ENCODE peak calls at places on chromosome 17, in ten cellular contexts. One of them, this sample, is unnamed.

GRCh38 chr17:50699410-50699809 is 8.3 kb downstream of the ANKRD40 start:
- DNase-seq in HTR-8/SVneo: no peak
- DNase-seq in body of pancreas: no peak
- DNase-seq in NCI-H1092: no peak
- DNase-seq in activated CD8-positive, alpha-beta memory T cell treated with anti-CD3 and anti-CD28 coated beads for 48 hours: no peak
- DNase-seq in NCI-H345: no peak
- DNase-seq in progenitor cell of endocrine pancreas: no peak
- DNase-seq in ascending aorta: no peak
- DNase-seq in iris pigment epithelial cell: no peak
- DNase-seq in GM04504: no peak
- DNase-seq in this sample: no peak

GRCh38 chr17:28949185-28950016 is 1.9 kb downstream of the PHF12 start:
- DNase-seq in HTR-8/SVneo: no peak
- DNase-seq in body of pancreas: peak
- DNase-seq in NCI-H1092: no peak
- DNase-seq in activated CD8-positive, alpha-beta memory T cell treated with anti-CD3 and anti-CD28 coated beads for 48 hours: peak
- DNase-seq in NCI-H345: peak
- DNase-seq in progenitor cell of endocrine pancreas: no peak
- DNase-seq in ascending aorta: no peak
- DNase-seq in iris pigment epithelial cell: peak
- DNase-seq in GM04504: no peak
- DNase-seq in this sample: peak

GRCh38 chr17:29042679-29043538 is at the start of gene PIPOX:
- DNase-seq in HTR-8/SVneo: peak
- DNase-seq in body of pancreas: peak
- DNase-seq in NCI-H1092: peak
- DNase-seq in activated CD8-positive, alpha-beta memory T cell treated with anti-CD3 and anti-CD28 coated beads for 48 hours: no peak
- DNase-seq in NCI-H345: peak
- DNase-seq in progenitor cell of endocrine pancreas: no peak
- DNase-seq in ascending aorta: no peak
- DNase-seq in iris pigment epithelial cell: peak
- DNase-seq in GM04504: no peak
- DNase-seq in this sample: peak

GRCh38 chr17:45160505-45161287 is 979 bp upstream of the HEXIM2 start:
- DNase-seq in HTR-8/SVneo: peak
- DNase-seq in body of pancreas: peak
- DNase-seq in NCI-H1092: peak
- DNase-seq in activated CD8-positive, alpha-beta memory T cell treated with anti-CD3 and anti-CD28 coated beads for 48 hours: peak
- DNase-seq in NCI-H345: peak
- DNase-seq in progenitor cell of endocrine pancreas: peak
- DNase-seq in ascending aorta: no peak
- DNase-seq in iris pigment epithelial cell: peak
- DNase-seq in GM04504: no peak
- DNase-seq in this sample: peak

GRCh38 chr17:15892679-15893332 is 52.1 kb upstream of the ADORA2B start:
- DNase-seq in HTR-8/SVneo: no peak
- DNase-seq in body of pancreas: peak
- DNase-seq in NCI-H1092: no peak
- DNase-seq in activated CD8-positive, alpha-beta memory T cell treated with anti-CD3 and anti-CD28 coated beads for 48 hours: no peak
- DNase-seq in NCI-H345: no peak
- DNase-seq in progenitor cell of endocrine pancreas: no peak
- DNase-seq in ascending aorta: no peak
- DNase-seq in iris pigment epithelial cell: no peak
- DNase-seq in GM04504: no peak
- DNase-seq in this sample: no peak

GRCh38 chr17:7886227-7887037 is 2.2 kb upstream of the CHD3 start:
- DNase-seq in HTR-8/SVneo: peak
- DNase-seq in body of pancreas: peak
- DNase-seq in NCI-H1092: peak
- DNase-seq in activated CD8-positive, alpha-beta memory T cell treated with anti-CD3 and anti-CD28 coated beads for 48 hours: no peak
- DNase-seq in NCI-H345: peak
- DNase-seq in progenitor cell of endocrine pancreas: no peak
- DNase-seq in ascending aorta: no peak
- DNase-seq in iris pigment epithelial cell: no peak
- DNase-seq in GM04504: no peak
- DNase-seq in this sample: no peak

GRCh38 chr17:72342582-72343527 is 222.0 kb downstream of the SOX9 start:
- DNase-seq in HTR-8/SVneo: no peak
- DNase-seq in body of pancreas: no peak
- DNase-seq in NCI-H1092: no peak
- DNase-seq in activated CD8-positive, alpha-beta memory T cell treated with anti-CD3 and anti-CD28 coated beads for 48 hours: no peak
- DNase-seq in NCI-H345: no peak
- DNase-seq in progenitor cell of endocrine pancreas: no peak
- DNase-seq in ascending aorta: no peak
- DNase-seq in iris pigment epithelial cell: peak
- DNase-seq in GM04504: no peak
- DNase-seq in this sample: peak

GRCh38 chr17:39352511-39352910 is 48.9 kb downstream of the FBXL20 start:
- DNase-seq in HTR-8/SVneo: no peak
- DNase-seq in body of pancreas: no peak
- DNase-seq in NCI-H1092: no peak
- DNase-seq in activated CD8-positive, alpha-beta memory T cell treated with anti-CD3 and anti-CD28 coated beads for 48 hours: no peak
- DNase-seq in NCI-H345: no peak
- DNase-seq in progenitor cell of endocrine pancreas: no peak
- DNase-seq in ascending aorta: no peak
- DNase-seq in iris pigment epithelial cell: peak
- DNase-seq in GM04504: no peak
- DNase-seq in this sample: no peak

GRCh38 chr17:5329784-5330557 is 47.9 kb downstream of the RABEP1 start:
- DNase-seq in HTR-8/SVneo: no peak
- DNase-seq in body of pancreas: no peak
- DNase-seq in NCI-H1092: no peak
- DNase-seq in activated CD8-positive, alpha-beta memory T cell treated with anti-CD3 and anti-CD28 coated beads for 48 hours: no peak
- DNase-seq in NCI-H345: no peak
- DNase-seq in progenitor cell of endocrine pancreas: no peak
- DNase-seq in ascending aorta: no peak
- DNase-seq in iris pigment epithelial cell: peak
- DNase-seq in GM04504: no peak
- DNase-seq in this sample: no peak

GRCh38 chr17:63171428-63172205 is 205.6 kb downstream of the TANC2 start:
- DNase-seq in HTR-8/SVneo: no peak
- DNase-seq in body of pancreas: no peak
- DNase-seq in NCI-H1092: no peak
- DNase-seq in activated CD8-positive, alpha-beta memory T cell treated with anti-CD3 and anti-CD28 coated beads for 48 hours: no peak
- DNase-seq in NCI-H345: no peak
- DNase-seq in progenitor cell of endocrine pancreas: no peak
- DNase-seq in ascending aorta: no peak
- DNase-seq in iris pigment epithelial cell: peak
- DNase-seq in GM04504: no peak
- DNase-seq in this sample: no peak

GRCh38 chr17:4492762-4493561 is 5.7 kb upstream of the SPNS2 start:
- DNase-seq in HTR-8/SVneo: peak
- DNase-seq in body of pancreas: peak
- DNase-seq in NCI-H1092: no peak
- DNase-seq in activated CD8-positive, alpha-beta memory T cell treated with anti-CD3 and anti-CD28 coated beads for 48 hours: no peak
- DNase-seq in NCI-H345: no peak
- DNase-seq in progenitor cell of endocrine pancreas: peak
- DNase-seq in ascending aorta: no peak
- DNase-seq in iris pigment epithelial cell: peak
- DNase-seq in GM04504: no peak
- DNase-seq in this sample: no peak

GRCh38 chr17:82187500-82187899 is 25.1 kb downstream of the CCDC57 start:
- DNase-seq in HTR-8/SVneo: no peak
- DNase-seq in body of pancreas: no peak
- DNase-seq in NCI-H1092: no peak
- DNase-seq in activated CD8-positive, alpha-beta memory T cell treated with anti-CD3 and anti-CD28 coated beads for 48 hours: no peak
- DNase-seq in NCI-H345: no peak
- DNase-seq in progenitor cell of endocrine pancreas: no peak
- DNase-seq in ascending aorta: no peak
- DNase-seq in iris pigment epithelial cell: no peak
- DNase-seq in GM04504: no peak
- DNase-seq in this sample: no peak

GRCh38 chr17:6701719-6702118 is 11.4 kb downstream of the SLC13A5 start:
- DNase-seq in HTR-8/SVneo: peak
- DNase-seq in body of pancreas: peak
- DNase-seq in NCI-H1092: no peak
- DNase-seq in activated CD8-positive, alpha-beta memory T cell treated with anti-CD3 and anti-CD28 coated beads for 48 hours: no peak
- DNase-seq in NCI-H345: no peak
- DNase-seq in progenitor cell of endocrine pancreas: peak
- DNase-seq in ascending aorta: no peak
- DNase-seq in iris pigment epithelial cell: peak
- DNase-seq in GM04504: no peak
- DNase-seq in this sample: no peak

GRCh38 chr17:78672880-78673371 is 95.7 kb upstream of the DNAH17 start:
- DNase-seq in HTR-8/SVneo: no peak
- DNase-seq in body of pancreas: no peak
- DNase-seq in NCI-H1092: no peak
- DNase-seq in activated CD8-positive, alpha-beta memory T cell treated with anti-CD3 and anti-CD28 coated beads for 48 hours: no peak
- DNase-seq in NCI-H345: no peak
- DNase-seq in progenitor cell of endocrine pancreas: no peak
- DNase-seq in ascending aorta: no peak
- DNase-seq in iris pigment epithelial cell: peak
- DNase-seq in GM04504: no peak
- DNase-seq in this sample: no peak

GRCh38 chr17:38559025-38559879 is 46.5 kb downstream of the SRCIN1 start:
- DNase-seq in HTR-8/SVneo: peak
- DNase-seq in body of pancreas: peak
- DNase-seq in NCI-H1092: peak
- DNase-seq in activated CD8-positive, alpha-beta memory T cell treated with anti-CD3 and anti-CD28 coated beads for 48 hours: peak
- DNase-seq in NCI-H345: peak
- DNase-seq in progenitor cell of endocrine pancreas: peak
- DNase-seq in ascending aorta: peak
- DNase-seq in iris pigment epithelial cell: peak
- DNase-seq in GM04504: no peak
- DNase-seq in this sample: no peak

GRCh38 chr17:50532452-50533024 is at the start of gene EPN3:
- DNase-seq in HTR-8/SVneo: no peak
- DNase-seq in body of pancreas: peak
- DNase-seq in NCI-H1092: no peak
- DNase-seq in activated CD8-positive, alpha-beta memory T cell treated with anti-CD3 and anti-CD28 coated beads for 48 hours: no peak
- DNase-seq in NCI-H345: peak
- DNase-seq in progenitor cell of endocrine pancreas: peak
- DNase-seq in ascending aorta: no peak
- DNase-seq in iris pigment epithelial cell: no peak
- DNase-seq in GM04504: no peak
- DNase-seq in this sample: no peak

GRCh38 chr17:61048398-61049106 is 351.1 kb upstream of the TBX2 start:
- DNase-seq in HTR-8/SVneo: no peak
- DNase-seq in body of pancreas: no peak
- DNase-seq in NCI-H1092: no peak
- DNase-seq in activated CD8-positive, alpha-beta memory T cell treated with anti-CD3 and anti-CD28 coated beads for 48 hours: no peak
- DNase-seq in NCI-H345: no peak
- DNase-seq in progenitor cell of endocrine pancreas: no peak
- DNase-seq in ascending aorta: no peak
- DNase-seq in iris pigment epithelial cell: peak
- DNase-seq in GM04504: no peak
- DNase-seq in this sample: no peak

GRCh38 chr17:81049372-81049911 is 14.5 kb downstream of the BAIAP2 start:
- DNase-seq in HTR-8/SVneo: no peak
- DNase-seq in body of pancreas: no peak
- DNase-seq in NCI-H1092: no peak
- DNase-seq in activated CD8-positive, alpha-beta memory T cell treated with anti-CD3 and anti-CD28 coated beads for 48 hours: no peak
- DNase-seq in NCI-H345: no peak
- DNase-seq in progenitor cell of endocrine pancreas: no peak
- DNase-seq in ascending aorta: no peak
- DNase-seq in iris pigment epithelial cell: no peak
- DNase-seq in GM04504: no peak
- DNase-seq in this sample: no peak

GRCh38 chr17:8019665-8020064 is 17.2 kb downstream of the GUCY2D start:
- DNase-seq in HTR-8/SVneo: no peak
- DNase-seq in body of pancreas: no peak
- DNase-seq in NCI-H1092: no peak
- DNase-seq in activated CD8-positive, alpha-beta memory T cell treated with anti-CD3 and anti-CD28 coated beads for 48 hours: no peak
- DNase-seq in NCI-H345: no peak
- DNase-seq in progenitor cell of endocrine pancreas: no peak
- DNase-seq in ascending aorta: no peak
- DNase-seq in iris pigment epithelial cell: peak
- DNase-seq in GM04504: no peak
- DNase-seq in this sample: no peak

GRCh38 chr17:61393904-61394629 is 5.6 kb upstream of the TBX2 start:
- DNase-seq in HTR-8/SVneo: no peak
- DNase-seq in body of pancreas: no peak
- DNase-seq in NCI-H1092: no peak
- DNase-seq in activated CD8-positive, alpha-beta memory T cell treated with anti-CD3 and anti-CD28 coated beads for 48 hours: no peak
- DNase-seq in NCI-H345: no peak
- DNase-seq in progenitor cell of endocrine pancreas: no peak
- DNase-seq in ascending aorta: no peak
- DNase-seq in iris pigment epithelial cell: no peak
- DNase-seq in GM04504: no peak
- DNase-seq in this sample: no peak

GRCh38 chr17:35028531-35029262 is 34.8 kb downstream of the RFFL start:
- DNase-seq in HTR-8/SVneo: no peak
- DNase-seq in body of pancreas: no peak
- DNase-seq in NCI-H1092: no peak
- DNase-seq in activated CD8-positive, alpha-beta memory T cell treated with anti-CD3 and anti-CD28 coated beads for 48 hours: no peak
- DNase-seq in NCI-H345: no peak
- DNase-seq in progenitor cell of endocrine pancreas: no peak
- DNase-seq in ascending aorta: no peak
- DNase-seq in iris pigment epithelial cell: peak
- DNase-seq in GM04504: no peak
- DNase-seq in this sample: no peak

GRCh38 chr17:31388770-31389672 is 2.5 kb upstream of the RAB11FIP4 start:
- DNase-seq in HTR-8/SVneo: peak
- DNase-seq in body of pancreas: no peak
- DNase-seq in NCI-H1092: peak
- DNase-seq in activated CD8-positive, alpha-beta memory T cell treated with anti-CD3 and anti-CD28 coated beads for 48 hours: no peak
- DNase-seq in NCI-H345: peak
- DNase-seq in progenitor cell of endocrine pancreas: no peak
- DNase-seq in ascending aorta: no peak
- DNase-seq in iris pigment epithelial cell: no peak
- DNase-seq in GM04504: no peak
- DNase-seq in this sample: peak

GRCh38 chr17:37708616-37709212 is 36.1 kb downstream of the HNF1B start:
- DNase-seq in HTR-8/SVneo: peak
- DNase-seq in body of pancreas: peak
- DNase-seq in NCI-H1092: no peak
- DNase-seq in activated CD8-positive, alpha-beta memory T cell treated with anti-CD3 and anti-CD28 coated beads for 48 hours: no peak
- DNase-seq in NCI-H345: no peak
- DNase-seq in progenitor cell of endocrine pancreas: no peak
- DNase-seq in ascending aorta: no peak
- DNase-seq in iris pigment epithelial cell: peak
- DNase-seq in GM04504: no peak
- DNase-seq in this sample: no peak

GRCh38 chr17:61318684-61319098 is 81.0 kb upstream of the TBX2 start:
- DNase-seq in HTR-8/SVneo: no peak
- DNase-seq in body of pancreas: no peak
- DNase-seq in NCI-H1092: no peak
- DNase-seq in activated CD8-positive, alpha-beta memory T cell treated with anti-CD3 and anti-CD28 coated beads for 48 hours: no peak
- DNase-seq in NCI-H345: no peak
- DNase-seq in progenitor cell of endocrine pancreas: no peak
- DNase-seq in ascending aorta: no peak
- DNase-seq in iris pigment epithelial cell: no peak
- DNase-seq in GM04504: no peak
- DNase-seq in this sample: no peak

GRCh38 chr17:43027091-43028032 is 2.3 kb downstream of the RND2 start:
- DNase-seq in HTR-8/SVneo: no peak
- DNase-seq in body of pancreas: no peak
- DNase-seq in NCI-H1092: no peak
- DNase-seq in activated CD8-positive, alpha-beta memory T cell treated with anti-CD3 and anti-CD28 coated beads for 48 hours: no peak
- DNase-seq in NCI-H345: no peak
- DNase-seq in progenitor cell of endocrine pancreas: no peak
- DNase-seq in ascending aorta: no peak
- DNase-seq in iris pigment epithelial cell: no peak
- DNase-seq in GM04504: no peak
- DNase-seq in this sample: no peak

GRCh38 chr17:57305918-57306317 is 49.6 kb downstream of the MSI2 start:
- DNase-seq in HTR-8/SVneo: peak
- DNase-seq in body of pancreas: no peak
- DNase-seq in NCI-H1092: no peak
- DNase-seq in activated CD8-positive, alpha-beta memory T cell treated with anti-CD3 and anti-CD28 coated beads for 48 hours: no peak
- DNase-seq in NCI-H345: no peak
- DNase-seq in progenitor cell of endocrine pancreas: no peak
- DNase-seq in ascending aorta: no peak
- DNase-seq in iris pigment epithelial cell: peak
- DNase-seq in GM04504: no peak
- DNase-seq in this sample: no peak

GRCh38 chr17:290121-290521 is 62.5 kb downstream of the RPH3AL start:
- DNase-seq in HTR-8/SVneo: no peak
- DNase-seq in body of pancreas: peak
- DNase-seq in NCI-H1092: no peak
- DNase-seq in activated CD8-positive, alpha-beta memory T cell treated with anti-CD3 and anti-CD28 coated beads for 48 hours: no peak
- DNase-seq in NCI-H345: no peak
- DNase-seq in progenitor cell of endocrine pancreas: no peak
- DNase-seq in ascending aorta: no peak
- DNase-seq in iris pigment epithelial cell: no peak
- DNase-seq in GM04504: no peak
- DNase-seq in this sample: no peak

GRCh38 chr17:45839442-45839841 is 5.2 kb upstream of the SPPL2C start:
- DNase-seq in HTR-8/SVneo: no peak
- DNase-seq in body of pancreas: no peak
- DNase-seq in NCI-H1092: no peak
- DNase-seq in activated CD8-positive, alpha-beta memory T cell treated with anti-CD3 and anti-CD28 coated beads for 48 hours: no peak
- DNase-seq in NCI-H345: no peak
- DNase-seq in progenitor cell of endocrine pancreas: no peak
- DNase-seq in ascending aorta: no peak
- DNase-seq in iris pigment epithelial cell: no peak
- DNase-seq in GM04504: no peak
- DNase-seq in this sample: no peak

This sample was measured in midbrain.